ENCODE peak calls at places on chromosomes 13 and 19, in six cellular contexts. One of them, this sample, is unnamed.

GRCh38 chr13:20397896-20398295 is 127.8 kb downstream of the CRYL1 start:
- DNase-seq in mammary epithelial cell: no peak
- DNase-seq in neural progenitor cell: no peak
- DNase-seq in body of pancreas: no peak
- DNase-seq in tibial artery: no peak
- DNase-seq in HCT116: no peak
- DNase-seq in this sample: no peak

GRCh38 chr13:113671066-113672001 is 4.3 kb downstream of the GRK1 start:
- DNase-seq in mammary epithelial cell: no peak
- DNase-seq in neural progenitor cell: no peak
- DNase-seq in body of pancreas: no peak
- DNase-seq in tibial artery: peak; percentile 62
- DNase-seq in HCT116: no peak
- DNase-seq in this sample: no peak

GRCh38 chr19:14021474-14021873 is 6.5 kb upstream of the RLN3 start:
- DNase-seq in mammary epithelial cell: no peak
- DNase-seq in neural progenitor cell: peak; percentile 53
- DNase-seq in body of pancreas: no peak
- DNase-seq in tibial artery: no peak
- DNase-seq in HCT116: no peak
- DNase-seq in this sample: no peak

GRCh38 chr19:8988204-8988603 is 22.0 kb downstream of the MUC16 start:
- DNase-seq in mammary epithelial cell: no peak
- DNase-seq in neural progenitor cell: peak; percentile 15
- DNase-seq in body of pancreas: no peak
- DNase-seq in tibial artery: no peak
- DNase-seq in HCT116: peak; percentile 13
- DNase-seq in this sample: no peak

GRCh38 chr13:36788276-36788675 is 30.7 kb upstream of the RFXAP start:
- DNase-seq in mammary epithelial cell: peak; percentile 65
- DNase-seq in neural progenitor cell: no peak
- DNase-seq in body of pancreas: no peak
- DNase-seq in tibial artery: no peak
- DNase-seq in HCT116: no peak
- DNase-seq in this sample: no peak

GRCh38 chr19:36009220-36009619 is 607 bp upstream of the SYNE4 start:
- DNase-seq in mammary epithelial cell: no peak
- DNase-seq in neural progenitor cell: peak; percentile 84
- DNase-seq in body of pancreas: peak; percentile 66
- DNase-seq in tibial artery: peak; percentile 88
- DNase-seq in HCT116: no peak
- DNase-seq in this sample: no peak

GRCh38 chr19:18479964-18480723 is 41.7 kb downstream of the ELL start:
- DNase-seq in mammary epithelial cell: no peak
- DNase-seq in neural progenitor cell: no peak
- DNase-seq in body of pancreas: no peak
- DNase-seq in tibial artery: peak; percentile 90
- DNase-seq in HCT116: no peak
- DNase-seq in this sample: peak; percentile 40

GRCh38 chr13:112619730-112620639 is 32.0 kb upstream of the TUBGCP3 start:
- DNase-seq in mammary epithelial cell: peak; percentile 21
- DNase-seq in neural progenitor cell: peak; percentile 93
- DNase-seq in body of pancreas: no peak
- DNase-seq in tibial artery: no peak
- DNase-seq in HCT116: peak; percentile 38
- DNase-seq in this sample: no peak

GRCh38 chr19:3075605-3076431 is 13.5 kb upstream of the TLE5 start:
- DNase-seq in mammary epithelial cell: peak; percentile 38
- DNase-seq in neural progenitor cell: peak; percentile 74
- DNase-seq in body of pancreas: peak; percentile 75
- DNase-seq in tibial artery: no peak
- DNase-seq in HCT116: no peak
- DNase-seq in this sample: no peak

GRCh38 chr13:39867807-39868206 is 212.3 kb downstream of the COG6 start:
- DNase-seq in mammary epithelial cell: no peak
- DNase-seq in neural progenitor cell: no peak
- DNase-seq in body of pancreas: no peak
- DNase-seq in tibial artery: no peak
- DNase-seq in HCT116: no peak
- DNase-seq in this sample: no peak

GRCh38 chr13:30026093-30026492 is 175.7 kb upstream of the UBL3 start:
- DNase-seq in mammary epithelial cell: peak; percentile 33
- DNase-seq in neural progenitor cell: no peak
- DNase-seq in body of pancreas: no peak
- DNase-seq in tibial artery: no peak
- DNase-seq in HCT116: no peak
- DNase-seq in this sample: no peak

GRCh38 chr19:58577581-58578429 is 4.7 kb upstream of the MZF1 start:
- DNase-seq in mammary epithelial cell: no peak
- DNase-seq in neural progenitor cell: no peak
- DNase-seq in body of pancreas: no peak
- DNase-seq in tibial artery: peak; percentile 53
- DNase-seq in HCT116: no peak
- DNase-seq in this sample: no peak

DNA sequence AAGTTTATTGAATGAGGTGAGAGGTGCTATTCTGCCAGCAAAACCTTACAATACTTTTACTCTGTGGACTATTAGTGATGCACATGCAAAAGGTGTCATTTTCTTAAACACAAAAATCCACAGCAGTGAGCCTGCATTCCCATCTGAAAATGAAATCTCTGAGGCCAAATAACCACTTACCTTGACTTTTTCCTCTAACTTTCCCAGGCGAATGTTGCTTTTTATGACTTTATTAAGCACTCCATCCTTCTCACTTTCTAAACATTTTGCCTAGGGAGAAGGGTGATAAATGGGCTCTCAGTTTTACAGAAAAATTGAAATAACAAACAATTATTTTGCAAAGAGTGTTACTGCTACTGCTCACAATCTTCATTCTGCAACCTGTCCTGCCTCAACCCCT is 18.0 kb upstream of the SLC7A9 start:
- DNase-seq in mammary epithelial cell: no peak
- DNase-seq in neural progenitor cell: no peak
- DNase-seq in body of pancreas: no peak
- DNase-seq in tibial artery: no peak
- DNase-seq in HCT116: no peak
- DNase-seq in this sample: no peak
- H3K27ac ChIP-seq in mammary epithelial cell: no peak overlapping the region
- H3K27ac ChIP-seq in neural progenitor cell: no peak overlapping the region
- H3K27ac ChIP-seq in body of pancreas: no peak overlapping the region
- H3K27ac ChIP-seq in tibial artery: no peak overlapping the region
- H3K27ac ChIP-seq in HCT116: no peak overlapping the region
- H3K27ac ChIP-seq in this sample: no peak overlapping the region

GRCh38 chr13:110343241-110343865 is 36.3 kb downstream of the COL4A2 start:
- DNase-seq in mammary epithelial cell: peak; percentile 95
- DNase-seq in neural progenitor cell: no peak
- DNase-seq in body of pancreas: no peak
- DNase-seq in tibial artery: peak; percentile 72
- DNase-seq in HCT116: peak; percentile 15
- DNase-seq in this sample: no peak

GRCh38 chr13:110339975-110340550 is 33.0 kb downstream of the COL4A2 start:
- DNase-seq in mammary epithelial cell: no peak
- DNase-seq in neural progenitor cell: no peak
- DNase-seq in body of pancreas: no peak
- DNase-seq in tibial artery: peak; percentile 80
- DNase-seq in HCT116: no peak
- DNase-seq in this sample: no peak

GRCh38 chr13:110340812-110341444 is 33.8 kb downstream of the COL4A2 start:
- DNase-seq in mammary epithelial cell: peak; percentile 53
- DNase-seq in neural progenitor cell: no peak
- DNase-seq in body of pancreas: peak; percentile 41
- DNase-seq in tibial artery: peak; percentile 97
- DNase-seq in HCT116: no peak
- DNase-seq in this sample: peak; percentile 95

GRCh38 chr13:110342474-110342873 is 35.4 kb downstream of the COL4A2 start:
- DNase-seq in mammary epithelial cell: no peak
- DNase-seq in neural progenitor cell: no peak
- DNase-seq in body of pancreas: no peak
- DNase-seq in tibial artery: peak; percentile 59
- DNase-seq in HCT116: no peak
- DNase-seq in this sample: no peak

GRCh38 chr13:110341445-110342247 is 34.6 kb downstream of the COL4A2 start:
- DNase-seq in mammary epithelial cell: no peak
- DNase-seq in neural progenitor cell: no peak
- DNase-seq in body of pancreas: no peak
- DNase-seq in tibial artery: peak; percentile 80
- DNase-seq in HCT116: no peak
- DNase-seq in this sample: no peak
- H3K4me1 ChIP-seq in mammary epithelial cell: peaks cover 60% of the 10 kb centered on the region
- H3K4me1 ChIP-seq in neural progenitor cell: peaks cover 52% of the 10 kb centered on the region
- H3K4me1 ChIP-seq in body of pancreas: peaks cover 19% of the 10 kb centered on the region
- H3K4me1 ChIP-seq in tibial artery: peaks cover 15% of the 10 kb centered on the region
- H3K4me1 ChIP-seq in HCT116: peaks cover 10% of the 10 kb centered on the region
- H3K4me1 ChIP-seq in this sample: peaks cover 55% of the 10 kb centered on the region

GRCh38 chr13:37870489-37870845 is 895 bp upstream of the TRPC4 start:
- DNase-seq in mammary epithelial cell: no peak
- DNase-seq in neural progenitor cell: no peak
- DNase-seq in body of pancreas: no peak
- DNase-seq in tibial artery: no peak
- DNase-seq in HCT116: no peak
- DNase-seq in this sample: no peak

GRCh38 chr13:37870895-37871550 is 1.5 kb upstream of the TRPC4 start:
- DNase-seq in mammary epithelial cell: peak; percentile 39
- DNase-seq in neural progenitor cell: peak; percentile 61
- DNase-seq in body of pancreas: no peak
- DNase-seq in tibial artery: no peak
- DNase-seq in HCT116: no peak
- DNase-seq in this sample: no peak

GRCh38 chr13:37869506-37869755 is 141 bp downstream of the TRPC4 start:
- DNase-seq in mammary epithelial cell: no peak
- DNase-seq in neural progenitor cell: no peak
- DNase-seq in body of pancreas: no peak
- DNase-seq in tibial artery: no peak
- DNase-seq in HCT116: no peak
- DNase-seq in this sample: no peak

GRCh38 chr13:37869756-37870488 is at the start of gene TRPC4:
- DNase-seq in mammary epithelial cell: peak; percentile 58
- DNase-seq in neural progenitor cell: peak; percentile 86
- DNase-seq in body of pancreas: peak; percentile 51
- DNase-seq in tibial artery: peak; percentile 81
- DNase-seq in HCT116: no peak
- DNase-seq in this sample: no peak

GRCh38 chr13:37868691-37869505 is 674 bp downstream of the TRPC4 start:
- DNase-seq in mammary epithelial cell: no peak
- DNase-seq in neural progenitor cell: peak; percentile 71
- DNase-seq in body of pancreas: no peak
- DNase-seq in tibial artery: peak; percentile 51
- DNase-seq in HCT116: no peak
- DNase-seq in this sample: no peak
- H3K27ac ChIP-seq in mammary epithelial cell: no peak overlapping the region
- H3K27ac ChIP-seq in neural progenitor cell: peak overlapping the region; percentile 84
- H3K27ac ChIP-seq in body of pancreas: peak overlapping the region; percentile 27
- H3K27ac ChIP-seq in tibial artery: peak overlapping the region; percentile 72
- H3K27ac ChIP-seq in HCT116: no peak overlapping the region
- H3K27ac ChIP-seq in this sample: peak overlapping the region; percentile 48

GRCh38 chr19:5622465-5623396 is at the start of the genes SAFB and SAFB2:
- DNase-seq in mammary epithelial cell: peak; percentile 99
- DNase-seq in neural progenitor cell: peak; percentile 100
- DNase-seq in body of pancreas: peak; percentile 100
- DNase-seq in tibial artery: peak; percentile 100
- DNase-seq in HCT116: peak; percentile 99
- DNase-seq in this sample: peak; percentile 96
- H3K4me1 ChIP-seq in mammary epithelial cell: peaks cover 28% of the 10 kb centered on the region
- H3K4me1 ChIP-seq in neural progenitor cell: peaks cover 38% of the 10 kb centered on the region
- H3K4me1 ChIP-seq in body of pancreas: peaks cover 64% of the 10 kb centered on the region
- H3K4me1 ChIP-seq in tibial artery: no peaks in the 10 kb centered on the region
- H3K4me1 ChIP-seq in HCT116: peaks cover 14% of the 10 kb centered on the region
- H3K4me1 ChIP-seq in this sample: peaks cover 43% of the 10 kb centered on the region